ENCODE peak calls at places on chromosomes 11 and 22, in six cellular contexts. E is A549, A is dorsolateral prefrontal cortex, Q is glutamatergic neuron, P is progenitor cell of endocrine pancreas, Z is lower leg skin. M is an unnamed sample.

GRCh38 chr22:40512426-40513136 is 123.9 kb downstream of the MRTFA start:
- DNase-seq in E (peak), A (no peak), Q (no peak), P (no peak), Z (peak), M (no peak)

GRCh38 chr11:74070713-74071506 is 62.0 kb upstream of the UCP3 start:
- DNase-seq in E (no peak), A (no peak), Q (no peak), P (no peak), Z (no peak), M (no peak)

GRCh38 chr11:69683764-69684333 is 8.7 kb upstream of the LTO1 start:
- DNase-seq in E (no peak), A (no peak), Q (no peak), P (no peak), Z (no peak), M (no peak)

GRCh38 chr11:8531982-8532381 is 62.0 kb downstream of the STK33 start:
- DNase-seq in E (no peak), A (no peak), Q (no peak), P (no peak), Z (no peak), M (no peak)

GRCh38 chr11:12084191-12084717 is 26.1 kb upstream of the MICAL2 start:
- DNase-seq in E (no peak), A (no peak), Q (no peak), P (no peak), Z (no peak), M (no peak)

GRCh38 chr11:127458561-127458960 is 458.0 kb upstream of the KIRREL3 start:
- DNase-seq in E (no peak), A (no peak), Q (no peak), P (no peak), Z (no peak), M (no peak)

GRCh38 chr11:68040121-68040956 is 1.5 kb downstream of the TCIRG1 start:
- DNase-seq in E (peak), A (no peak), Q (peak), P (no peak), Z (no peak), M (peak)

GRCh38 chr22:49080631-49081030 is 747.0 kb downstream of the BRD1 start:
- DNase-seq in E (no peak), A (no peak), Q (no peak), P (no peak), Z (no peak), M (peak)

GRCh38 chr11:43393765-43394355 is 35.1 kb downstream of the TTC17 start:
- DNase-seq in E (no peak), A (no peak), Q (no peak), P (no peak), Z (no peak), M (no peak)

GRCh38 chr22:22888509-22889353 is 1.1 kb downstream of the IGLL5 start:
- DNase-seq in E (no peak), A (no peak), Q (no peak), P (no peak), Z (no peak), M (no peak)

GRCh38 chr11:91912322-91912721 is 312.3 kb upstream of the FAT3 start:
- DNase-seq in E (no peak), A (no peak), Q (no peak), P (no peak), Z (no peak), M (no peak)

GRCh38 chr11:48101958-48102357 is 114.7 kb upstream of the OR4B1 start:
- DNase-seq in E (no peak), A (no peak), Q (no peak), P (no peak), Z (no peak), M (no peak)

GRCh38 chr11:87300640-87301381 is 263.1 kb downstream of the TMEM135 start:
- DNase-seq in E (no peak), A (no peak), Q (no peak), P (no peak), Z (no peak), M (no peak)

GRCh38 chr11:100403817-100404216 is 283.3 kb upstream of the ARHGAP42 start:
- DNase-seq in E (no peak), A (no peak), Q (no peak), P (no peak), Z (no peak), M (no peak)

GRCh38 chr11:72665911-72666472 is 8.2 kb downstream of the PDE2A start:
- DNase-seq in E (no peak), A (no peak), Q (no peak), P (no peak), Z (no peak), M (no peak)

GRCh38 chr11:114775849-114776621 is 97.7 kb downstream of the NXPE2 start:
- DNase-seq in E (no peak), A (no peak), Q (peak), P (no peak), Z (no peak), M (no peak)

GRCh38 chr22:21632931-21633330 is 371 bp downstream of the CCDC116 start:
- DNase-seq in E (no peak), A (no peak), Q (no peak), P (no peak), Z (no peak), M (no peak)

GRCh38 chr11:29913352-29913751 is 103.5 kb downstream of the KCNA4 start:
- DNase-seq in E (no peak), A (no peak), Q (no peak), P (no peak), Z (no peak), M (no peak)
- TF ChIP-seq CTCF in E (no peak), A (no peak), Q (no peak), P (no peak), Z (no peak), M (no peak)

DNA sequence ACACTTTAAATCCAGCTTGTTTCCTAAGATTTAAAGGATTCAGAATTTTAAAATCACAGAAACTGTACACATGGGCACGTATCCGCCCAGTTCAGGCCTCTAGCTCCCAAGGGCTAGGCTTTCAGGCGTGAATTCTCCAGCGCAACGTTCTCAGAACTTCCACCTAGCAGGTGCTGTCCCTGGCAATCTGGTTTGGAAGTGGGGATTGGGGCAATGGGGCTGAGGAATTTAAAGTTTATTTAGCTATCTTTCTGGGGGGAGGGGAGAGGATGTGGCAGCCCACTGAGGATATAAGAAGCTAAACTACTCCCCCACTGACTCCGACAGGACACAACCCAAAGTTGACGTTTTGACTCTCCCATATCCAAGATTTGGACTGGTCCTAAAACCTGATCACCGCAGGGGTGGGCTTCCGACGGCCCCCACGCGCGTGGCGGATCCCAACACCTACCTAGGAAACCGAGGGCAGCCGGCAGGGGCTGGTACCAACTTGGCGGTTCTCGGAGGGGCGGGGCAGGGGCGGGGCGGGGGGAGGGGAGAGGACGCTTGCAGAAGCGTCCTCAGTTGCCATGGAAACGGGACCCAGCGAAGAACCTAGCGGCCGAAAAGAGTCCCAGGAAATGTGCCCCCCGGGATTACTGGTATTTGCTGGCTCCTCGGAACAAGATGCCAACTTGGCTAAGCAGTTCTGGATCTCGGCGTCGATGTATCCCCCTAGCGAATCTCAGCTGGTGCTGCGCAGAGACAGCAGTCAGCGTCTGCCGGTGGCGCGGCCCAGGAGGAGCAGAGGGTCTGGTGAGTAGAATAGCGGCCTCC is at the start of gene HOATZ:
- DNase-seq in E (no peak), A (no peak), Q (peak), P (peak), Z (no peak), M (no peak)
- TF ChIP-seq CTCF in E (no peak), A (peak), Q (peak), P (peak), Z (no peak), M (peak)

GRCh38 chr22:46256358-46256958 is 6.4 kb upstream of the CDPF1 start:
- DNase-seq in E (no peak), A (no peak), Q (no peak), P (no peak), Z (no peak), M (no peak)
- TF ChIP-seq CTCF in E (no peak), A (no peak), Q (no peak), P (no peak), Z (no peak), M (no peak)

GRCh38 chr22:43390166-43390565 is 21.6 kb upstream of the MPPED1 start:
- DNase-seq in E (no peak), A (no peak), Q (no peak), P (no peak), Z (no peak), M (no peak)

GRCh38 chr22:43392385-43392989 is 19.3 kb upstream of the MPPED1 start:
- DNase-seq in E (no peak), A (no peak), Q (no peak), P (no peak), Z (no peak), M (no peak)

GRCh38 chr22:43393132-43393844 is 18.5 kb upstream of the MPPED1 start:
- DNase-seq in E (no peak), A (no peak), Q (no peak), P (peak), Z (no peak), M (no peak)

GRCh38 chr22:43389227-43389836 is 22.5 kb upstream of the MPPED1 start:
- DNase-seq in E (no peak), A (no peak), Q (no peak), P (no peak), Z (no peak), M (no peak)

GRCh38 chr22:43391306-43391705 is 20.5 kb upstream of the MPPED1 start:
- DNase-seq in E (no peak), A (no peak), Q (no peak), P (no peak), Z (no peak), M (no peak)
- TF ChIP-seq CTCF in E (no peak), A (no peak), Q (no peak), P (no peak), Z (no peak), M (no peak)

GRCh38 chr11:116840224-116840745 is 2.9 kb upstream of the APOA1 start:
- DNase-seq in E (no peak), A (no peak), Q (no peak), P (no peak), Z (no peak), M (no peak)
- TF ChIP-seq CTCF in E (no peak), A (peak), Q (no peak), P (no peak), Z (no peak), M (peak)

GRCh38 chr11:64356498-64357411 is 2.2 kb upstream of the RPS6KA4 start:
- DNase-seq in E (peak), A (no peak), Q (peak), P (no peak), Z (no peak), M (peak)
- TF ChIP-seq CTCF in E (peak), A (no peak), Q (peak), P (peak), Z (no peak), M (peak)

DNA sequence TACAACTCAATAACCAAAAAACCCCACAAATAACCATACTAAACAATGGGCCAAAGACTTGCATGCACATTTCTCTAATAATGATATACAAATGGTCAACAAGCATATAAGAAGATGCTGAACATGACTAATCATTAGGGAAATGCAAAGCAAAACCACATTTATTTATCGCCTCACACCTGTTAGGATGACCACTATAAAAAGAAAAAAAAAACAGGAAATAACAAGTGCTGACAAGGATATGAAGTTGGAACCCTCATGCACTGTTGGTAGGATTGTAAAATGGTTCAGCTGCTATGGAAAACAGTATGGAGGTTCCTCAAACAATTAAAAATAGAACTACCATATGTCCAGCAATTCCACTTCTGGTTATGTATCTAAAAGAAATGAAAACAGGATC is 66.2 kb downstream of the AMBRA1 start:
- DNase-seq in E (no peak), A (no peak), Q (no peak), P (no peak), Z (no peak), M (no peak)
- TF ChIP-seq CTCF in E (no peak), A (no peak), Q (no peak), P (no peak), Z (no peak), M (no peak)

GRCh38 chr11:24515632-24516031 is 18.8 kb downstream of the LUZP2 start:
- DNase-seq in E (no peak), A (no peak), Q (no peak), P (no peak), Z (no peak), M (no peak)
- TF ChIP-seq CTCF in E (no peak), A (no peak), Q (no peak), P (peak), Z (no peak), M (no peak)

M was measured in chondrocyte.